ENCODE peak calls at places on chromosomes 16 and 17, in eight cellular contexts. K is PC-9; W is thoracic aorta; E is fibroblast of lung; Y is CD4-positive, alpha-beta T cell; A is adrenal gland; X is coronary artery; V is HCT116. C is an unnamed sample.

GRCh38 chr17:40363480-40363838 is 1.1 kb downstream of the GJD3 start:
- DNase-seq in K (no peak), W (no peak), E (peak), Y (no peak), A (no peak), X (no peak), V (no peak), C (no peak)

GRCh38 chr16:66551362-66551761 is 1.0 kb upstream of the CKLF start:
- DNase-seq in K (no peak), W (no peak), E (peak), Y (peak), A (peak), X (no peak), V (peak), C (peak)

GRCh38 chr17:40980594-40980993 is 3.5 kb downstream of the KRT40 start:
- DNase-seq in K (no peak), W (no peak), E (peak), Y (no peak), A (peak), X (no peak), V (no peak), C (no peak)

GRCh38 chr16:88638323-88639230 is at the start of gene IL17C:
- DNase-seq in K (peak), W (no peak), E (no peak), Y (no peak), A (no peak), X (no peak), V (no peak), C (no peak)

GRCh38 chr16:24729243-24729966 is at the start of gene TNRC6A:
- DNase-seq in K (peak), W (peak), E (peak), Y (peak), A (peak), X (peak), V (peak), C (peak)

GRCh38 chr17:40026816-40027613 is 11.8 kb downstream of the CSF3 start:
- DNase-seq in K (peak), W (peak), E (peak), Y (peak), A (peak), X (no peak), V (peak), C (peak)

GRCh38 chr16:59370717-59371116 is 636.6 kb upstream of the GOT2 start:
- DNase-seq in K (no peak), W (no peak), E (no peak), Y (no peak), A (no peak), X (no peak), V (no peak), C (no peak)

GRCh38 chr16:64412578-64413280 is 709.1 kb downstream of the CDH11 start:
- DNase-seq in K (no peak), W (peak), E (peak), Y (no peak), A (peak), X (no peak), V (no peak), C (no peak)

GRCh38 chr16:50301626-50302471 is 35.5 kb downstream of the ADCY7 start:
- DNase-seq in K (peak), W (no peak), E (peak), Y (no peak), A (no peak), X (peak), V (no peak), C (peak)

GRCh38 chr16:31186176-31186575 is 6.2 kb downstream of the FUS start:
- DNase-seq in K (no peak), W (no peak), E (no peak), Y (no peak), A (no peak), X (no peak), V (no peak), C (no peak)

GRCh38 chr17:34692932-34693331 is 113.5 kb downstream of the TMEM132E start:
- DNase-seq in K (no peak), W (no peak), E (no peak), Y (no peak), A (no peak), X (no peak), V (no peak), C (no peak)

GRCh38 chr16:48025359-48025758 is 130.4 kb downstream of the ABCC12 start:
- DNase-seq in K (peak), W (no peak), E (no peak), Y (no peak), A (no peak), X (no peak), V (no peak), C (no peak)

GRCh38 chr17:49676276-49676868 is 1.5 kb downstream of the SPOP start:
- DNase-seq in K (no peak), W (no peak), E (peak), Y (no peak), A (no peak), X (no peak), V (no peak), C (no peak)

GRCh38 chr16:30984669-30985400 is at the start of gene HSD3B7:
- DNase-seq in K (peak), W (peak), E (peak), Y (peak), A (peak), X (peak), V (peak), C (peak)

GRCh38 chr17:46977348-46977747 is 1.7 kb downstream of the RPRML start:
- DNase-seq in K (peak), W (no peak), E (peak), Y (no peak), A (no peak), X (no peak), V (no peak), C (no peak)

GRCh38 chr16:88393034-88393433 is 10.3 kb downstream of the ZNF469 start:
- DNase-seq in K (peak), W (peak), E (no peak), Y (no peak), A (no peak), X (peak), V (no peak), C (no peak)

GRCh38 chr17:45129940-45130639 is 2.2 kb downstream of the PLCD3 start:
- DNase-seq in K (peak), W (no peak), E (no peak), Y (no peak), A (peak), X (no peak), V (no peak), C (no peak)

GRCh38 chr16:85650864-85651811 is 37.6 kb downstream of the GINS2 start:
- DNase-seq in K (no peak), W (no peak), E (peak), Y (no peak), A (peak), X (no peak), V (no peak), C (peak)

GRCh38 chr16:89918453-89919347 is at the start of gene MC1R:
- DNase-seq in K (no peak), W (no peak), E (peak), Y (no peak), A (no peak), X (no peak), V (peak), C (no peak)

GRCh38 chr16:87380875-87381274 is 2.7 kb downstream of the FBXO31 start:
- DNase-seq in K (no peak), W (no peak), E (peak), Y (no peak), A (no peak), X (no peak), V (no peak), C (no peak)

GRCh38 chr17:8310601-8311123 is 621 bp downstream of the ARHGEF15 start:
- DNase-seq in K (no peak), W (no peak), E (no peak), Y (no peak), A (no peak), X (no peak), V (no peak), C (no peak)

GRCh38 chr17:49482144-49482817 is 12.8 kb upstream of the NGFR start:
- DNase-seq in K (no peak), W (no peak), E (no peak), Y (no peak), A (no peak), X (no peak), V (no peak), C (no peak)

GRCh38 chr16:64297863-64298579 is 823.8 kb downstream of the CDH11 start:
- DNase-seq in K (no peak), W (no peak), E (no peak), Y (no peak), A (no peak), X (no peak), V (no peak), C (no peak)

GRCh38 chr17:80106176-80106575 is 4.8 kb downstream of the GAA start:
- DNase-seq in K (no peak), W (no peak), E (no peak), Y (no peak), A (no peak), X (no peak), V (no peak), C (no peak)

GRCh38 chr17:65099941-65100315 is 37.2 kb upstream of the RGS9 start:
- DNase-seq in K (peak), W (peak), E (peak), Y (peak), A (peak), X (no peak), V (peak), C (peak)

GRCh38 chr17:78939615-78940014 is 14.4 kb upstream of the TIMP2 start:
- DNase-seq in K (no peak), W (no peak), E (peak), Y (no peak), A (no peak), X (no peak), V (no peak), C (no peak)

GRCh38 chr16:87850009-87851006 is 19.0 kb downstream of the SLC7A5 start:
- DNase-seq in K (peak), W (no peak), E (peak), Y (peak), A (peak), X (no peak), V (no peak), C (peak)

GRCh38 chr16:72429566-72430160 is 257.7 kb upstream of the PMFBP1 start:
- DNase-seq in K (no peak), W (no peak), E (no peak), Y (no peak), A (no peak), X (no peak), V (no peak), C (no peak)

GRCh38 chr17:68646626-68647526 is 45.7 kb upstream of the FAM20A start:
- DNase-seq in K (no peak), W (no peak), E (peak), Y (no peak), A (no peak), X (no peak), V (no peak), C (no peak)

DNA sequence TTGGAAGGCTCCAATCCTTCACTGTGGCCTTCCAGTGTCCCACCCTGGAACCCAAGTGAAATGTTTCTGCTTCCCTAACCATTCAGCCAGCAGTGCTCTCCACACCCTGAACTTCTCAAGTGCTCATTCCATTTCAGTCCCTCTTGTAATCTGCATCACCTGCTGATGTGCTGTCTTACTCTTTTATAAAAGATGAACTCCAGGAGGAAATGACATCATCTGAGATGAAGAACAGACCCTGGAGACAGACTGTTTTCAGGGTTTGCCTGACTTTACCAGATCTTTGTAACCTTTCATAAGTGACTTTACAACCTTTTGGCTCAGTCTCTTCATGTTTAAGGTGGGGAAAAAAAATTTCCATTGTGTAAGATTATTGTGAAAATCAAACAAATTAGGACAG is 61.3 kb downstream of the CNTNAP4 start:
- DNase-seq in K (no peak), W (no peak), E (no peak), Y (no peak), A (no peak), X (no peak), V (no peak), C (no peak)
- H3K27ac ChIP-seq in K (no peak), W (no peak), E (no peak), Y (no peak), A (no peak), X (no peak), V (no peak), C (no peak)

DNA sequence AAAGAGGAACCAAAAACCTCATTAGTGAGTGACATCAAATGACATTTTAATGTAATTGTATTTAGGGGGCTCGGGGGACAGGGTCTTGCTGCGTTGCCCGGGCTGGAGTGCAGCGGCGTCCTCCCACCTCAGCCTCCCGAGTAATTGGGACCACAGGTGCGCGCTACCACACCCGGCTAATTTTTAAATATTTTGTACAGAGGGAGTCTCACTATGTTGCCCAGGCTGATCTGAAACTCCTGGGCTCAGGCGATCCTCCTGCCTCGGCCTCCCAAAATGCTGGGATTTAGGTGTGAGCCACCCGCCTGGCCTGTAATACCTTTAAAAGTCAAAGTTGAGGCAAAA is 581 bp downstream of the SNRNP25 start:
- DNase-seq in K (no peak), W (no peak), E (no peak), Y (no peak), A (no peak), X (peak), V (no peak), C (no peak)
- H3K27ac ChIP-seq in K (no peak), W (peak), E (peak), Y (no peak), A (no peak), X (peak), V (peak), C (peak)

GRCh38 chr16:81189100-81189664 is 49.3 kb upstream of the BCO1 start:
- DNase-seq in K (no peak), W (peak), E (peak), Y (no peak), A (peak), X (peak), V (no peak), C (no peak)

GRCh38 chr16:81185416-81185815 is 53.1 kb upstream of the BCO1 start:
- DNase-seq in K (no peak), W (no peak), E (no peak), Y (no peak), A (no peak), X (no peak), V (no peak), C (no peak)

GRCh38 chr16:81195907-81196534 is 42.5 kb upstream of the BCO1 start:
- DNase-seq in K (no peak), W (no peak), E (no peak), Y (no peak), A (no peak), X (no peak), V (no peak), C (no peak)

GRCh38 chr16:81190667-81191066 is 47.8 kb upstream of the BCO1 start:
- DNase-seq in K (peak), W (no peak), E (peak), Y (no peak), A (no peak), X (no peak), V (no peak), C (no peak)
- H3K27ac ChIP-seq in K (peak), W (no peak), E (no peak), Y (no peak), A (no peak), X (no peak), V (no peak), C (no peak)

GRCh38 chr17:75637561-75637960 is 4.3 kb downstream of the SMIM5 start:
- DNase-seq in K (no peak), W (no peak), E (no peak), Y (no peak), A (no peak), X (no peak), V (no peak), C (no peak)
- H3K27ac ChIP-seq in K (no peak), W (no peak), E (no peak), Y (no peak), A (no peak), X (no peak), V (no peak), C (no peak)

DNA sequence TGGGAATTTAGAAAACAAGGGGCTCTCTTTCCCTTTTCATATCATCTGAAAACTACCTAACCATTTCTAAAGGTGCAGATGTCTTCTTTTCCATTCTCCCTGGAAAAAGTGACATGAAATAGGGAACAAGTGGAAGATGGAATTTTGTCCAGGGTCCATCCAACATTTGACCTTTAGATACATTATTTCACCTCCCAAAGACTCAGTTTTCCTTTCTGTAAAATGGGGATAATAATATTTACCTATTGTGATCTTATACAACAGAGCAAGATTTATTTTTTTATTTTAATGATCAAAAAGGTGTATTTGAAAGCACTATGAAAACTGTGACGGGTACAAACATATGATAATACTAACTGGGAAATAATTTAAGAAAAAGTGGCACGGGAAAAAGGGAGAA is 106.3 kb downstream of the HS3ST3A1 start:
- DNase-seq in K (no peak), W (no peak), E (no peak), Y (no peak), A (no peak), X (no peak), V (no peak), C (no peak)
- H3K27ac ChIP-seq in K (no peak), W (no peak), E (no peak), Y (no peak), A (no peak), X (no peak), V (no peak), C (no peak)

GRCh38 chr17:77619851-77620250 is 338.7 kb upstream of the TNRC6C start:
- DNase-seq in K (no peak), W (no peak), E (peak), Y (no peak), A (no peak), X (no peak), V (no peak), C (no peak)

GRCh38 chr17:77620282-77620681 is 338.2 kb upstream of the TNRC6C start:
- DNase-seq in K (no peak), W (no peak), E (no peak), Y (no peak), A (no peak), X (no peak), V (no peak), C (no peak)

GRCh38 chr17:77618173-77618572 is 340.3 kb upstream of the TNRC6C start:
- DNase-seq in K (no peak), W (no peak), E (no peak), Y (no peak), A (no peak), X (no peak), V (no peak), C (no peak)

GRCh38 chr17:77618731-77619130 is 339.8 kb upstream of the TNRC6C start:
- DNase-seq in K (no peak), W (no peak), E (no peak), Y (no peak), A (no peak), X (no peak), V (no peak), C (no peak)

DNA sequence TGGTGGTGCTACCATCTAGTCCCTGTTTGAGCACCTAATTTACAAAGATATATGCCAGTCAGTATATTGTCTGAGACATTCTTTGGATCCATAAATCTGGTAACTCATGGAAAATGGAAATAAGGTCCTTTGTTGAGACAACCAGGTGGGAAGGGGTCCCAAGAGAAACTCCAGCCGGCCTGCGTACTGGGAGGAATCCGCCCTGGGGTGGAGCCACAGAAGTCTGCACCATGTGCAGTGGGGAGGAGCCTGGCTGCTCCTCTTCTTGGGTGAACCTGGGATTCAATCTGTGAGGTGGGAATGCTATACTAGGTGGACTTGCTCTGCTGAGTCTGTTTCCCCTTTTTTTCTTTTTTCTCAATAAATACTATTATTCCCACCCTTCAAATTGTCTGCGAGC is 339.2 kb upstream of the TNRC6C start:
- DNase-seq in K (no peak), W (no peak), E (no peak), Y (no peak), A (no peak), X (no peak), V (no peak), C (no peak)
- H3K27ac ChIP-seq in K (no peak), W (peak), E (no peak), Y (no peak), A (no peak), X (no peak), V (no peak), C (no peak)